ENCODE peak calls at places on chromosome 13, in seven cellular contexts. L is aorta, X is transverse colon, B is body of pancreas, M is left lung, U is heart left ventricle, R is right atrium auricular region. A is an unnamed sample.

GRCh38 chr13:99086149-99086868 is 108.4 kb upstream of the DOCK9 start:
- DNase-seq in R (no peak), X (peak; percentile 60), B (peak; percentile 67), U (peak; percentile 76), L (peak; percentile 68), M (peak; percentile 39), A (peak; percentile 32)

GRCh38 chr13:113562085-113562749 is 22.3 kb upstream of the TFDP1 start:
- DNase-seq in U (no peak), X (peak; percentile 52), L (no peak), R (peak; percentile 62), M (peak; percentile 61), B (peak; percentile 54), A (peak; percentile 63)

GRCh38 chr13:110499621-110500281 is 61.8 kb downstream of the RAB20 start:
- DNase-seq in X (no peak), B (no peak), U (no peak), R (no peak), M (no peak), L (no peak), A (no peak)

GRCh38 chr13:46359731-46360130 is 27.3 kb downstream of the RUBCNL start:
- DNase-seq in L (no peak), M (no peak), R (no peak), U (no peak), B (no peak), X (no peak), A (no peak)

GRCh38 chr13:71613347-71613746 is 253.7 kb downstream of the DACH1 start:
- DNase-seq in R (no peak), U (no peak), X (no peak), B (no peak), L (no peak), M (no peak), A (no peak)

GRCh38 chr13:92354583-92354982 is 872.0 kb upstream of the GPC6 start:
- DNase-seq in L (no peak), B (no peak), M (no peak), X (no peak), R (no peak), U (no peak), A (no peak)

GRCh38 chr13:76860706-76861105 is 25.5 kb downstream of the KCTD12 start:
- DNase-seq in B (no peak), R (no peak), X (no peak), U (no peak), M (no peak), L (no peak), A (no peak)

GRCh38 chr13:76292031-76292430 is 594.2 kb downstream of the KCTD12 start:
- DNase-seq in R (no peak), B (no peak), L (no peak), U (no peak), X (no peak), M (no peak), A (no peak)

GRCh38 chr13:84902243-84902642 is 897.0 kb downstream of the SLITRK6 start:
- DNase-seq in B (no peak), M (no peak), R (no peak), X (no peak), L (no peak), U (no peak), A (no peak)

GRCh38 chr13:85347251-85347650 is 452.0 kb downstream of the SLITRK6 start:
- DNase-seq in L (no peak), R (no peak), X (no peak), B (no peak), U (no peak), M (no peak), A (no peak)

GRCh38 chr13:25463496-25463895 is 91.7 kb downstream of the ATP8A2 start:
- DNase-seq in X (no peak), L (no peak), B (no peak), U (no peak), R (no peak), M (no peak), A (no peak)

GRCh38 chr13:105894711-105895110 is 640.8 kb downstream of the EFNB2 start:
- DNase-seq in X (no peak), M (no peak), U (no peak), L (no peak), R (no peak), B (no peak), A (no peak)

GRCh38 chr13:25958983-25959382 is 92.8 kb downstream of the SHISA2 start:
- DNase-seq in B (no peak), X (no peak), M (no peak), U (no peak), L (no peak), R (no peak), A (no peak)

GRCh38 chr13:94765814-94766213 is 53.5 kb upstream of the SOX21 start:
- DNase-seq in B (no peak), U (no peak), X (no peak), L (no peak), M (no peak), R (no peak), A (no peak)

GRCh38 chr13:113029487-113030258 is 60.7 kb downstream of the MCF2L start:
- DNase-seq in U (no peak), M (no peak), B (peak; percentile 61), L (no peak), X (peak; percentile 37), R (no peak), A (no peak)

GRCh38 chr13:99009987-99010551 is 32.2 kb upstream of the DOCK9 start:
- DNase-seq in B (no peak), U (no peak), X (no peak), R (no peak), L (no peak), M (no peak), A (no peak)

GRCh38 chr13:42883771-42884170 is 102.4 kb downstream of the FAM216B start:
- DNase-seq in R (no peak), M (no peak), B (peak; percentile 10), U (no peak), X (peak; percentile 43), L (no peak), A (no peak)

GRCh38 chr13:51479199-51479523 is 26.3 kb upstream of the INTS6 start:
- DNase-seq in X (no peak), R (no peak), U (no peak), L (no peak), B (no peak), M (no peak), A (no peak)

GRCh38 chr13:113861433-113862030 is 2.3 kb downstream of the GAS6 start:
- DNase-seq in R (peak; percentile 49), B (no peak), L (no peak), U (peak; percentile 65), X (no peak), M (no peak), A (no peak)

GRCh38 chr13:39493966-39494365 is 109.0 kb downstream of the LHFPL6 start:
- DNase-seq in M (no peak), X (no peak), U (no peak), R (no peak), L (no peak), B (no peak), A (no peak)

GRCh38 chr13:94389544-94390351 is 89.7 kb downstream of the DCT start:
- DNase-seq in U (no peak), L (no peak), X (no peak), B (no peak), R (no peak), M (no peak), A (no peak)

GRCh38 chr13:110107568-110108347 is 199.2 kb downstream of the COL4A1 start:
- DNase-seq in R (no peak), B (no peak), U (no peak), L (no peak), M (no peak), X (no peak), A (no peak)

GRCh38 chr13:20716951-20717350 is 13.5 kb downstream of the IL17D start:
- DNase-seq in L (no peak), B (no peak), X (no peak), M (no peak), R (no peak), U (no peak), A (no peak)

GRCh38 chr13:25462301-25463125 is 90.7 kb downstream of the ATP8A2 start:
- DNase-seq in B (no peak), M (no peak), U (no peak), R (no peak), X (no peak), L (no peak), A (no peak)

GRCh38 chr13:50740052-50740741 is 103.3 kb downstream of the DLEU7 start:
- DNase-seq in X (no peak), R (no peak), B (no peak), U (no peak), L (no peak), M (no peak), A (no peak)

GRCh38 chr13:27481766-27482165 is 31.4 kb upstream of the MTIF3 start:
- DNase-seq in R (peak; percentile 51), X (peak; percentile 51), M (peak; percentile 37), U (peak; percentile 67), B (peak; percentile 50), L (peak; percentile 53), A (no peak)

GRCh38 chr13:27973956-27974662 is 5.0 kb upstream of the CDX2 start:
- DNase-seq in B (no peak), U (no peak), L (no peak), M (no peak), R (peak; percentile 32), X (no peak), A (no peak)

GRCh38 chr13:103351035-103351828 is 285.0 kb upstream of the SLC10A2 start:
- DNase-seq in R (no peak), L (no peak), M (no peak), U (no peak), B (peak; percentile 10), X (peak; percentile 10), A (peak; percentile 13)
- H3K4me3 ChIP-seq in R (no peak overlapping the region), L (no peak overlapping the region), M (no peak overlapping the region), U (peak overlapping the region; percentile 18), B (no peak overlapping the region), X (no peak overlapping the region), A (no peak overlapping the region)

GRCh38 chr13:33015275-33015674 is 948 bp upstream of the KL start:
- DNase-seq in U (no peak), M (no peak), L (no peak), B (no peak), R (no peak), X (no peak), A (no peak)
- H3K9me3 ChIP-seq in U (no peaks in the 10 kb centered on the region), M (no peaks in the 10 kb centered on the region), L (no peaks in the 10 kb centered on the region), B (no peaks in the 10 kb centered on the region), R (no peaks in the 10 kb centered on the region), X (no peaks in the 10 kb centered on the region), A (no peaks in the 10 kb centered on the region)

DNA sequence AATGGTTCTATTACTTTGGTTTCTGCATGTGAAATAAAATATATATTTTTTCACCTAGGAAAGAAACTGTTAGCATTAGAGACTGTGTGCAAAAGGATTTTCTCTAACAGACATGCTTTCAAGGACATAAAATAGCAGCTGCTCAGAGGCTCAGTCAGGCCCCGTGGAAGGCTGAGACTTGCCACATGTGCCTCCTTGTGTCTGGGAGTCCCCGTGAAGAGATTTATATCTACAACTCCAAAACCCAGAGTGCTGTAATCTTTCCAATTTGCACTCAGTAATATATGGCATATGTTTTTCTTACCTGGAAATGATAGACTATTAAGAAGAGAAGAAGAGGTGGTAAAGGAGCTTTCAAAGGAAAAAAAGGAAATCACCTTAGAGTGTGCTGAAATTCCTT is 371.6 kb upstream of the OBI1 start:
- DNase-seq in L (no peak), R (no peak), X (no peak), U (no peak), B (no peak), M (no peak), A (no peak)
- H3K36me3 ChIP-seq in L (no peaks in the 10 kb centered on the region), R (no peaks in the 10 kb centered on the region), X (no peaks in the 10 kb centered on the region), U (no peaks in the 10 kb centered on the region), B (no peaks in the 10 kb centered on the region), M (no peaks in the 10 kb centered on the region), A (no peaks in the 10 kb centered on the region)

DNA sequence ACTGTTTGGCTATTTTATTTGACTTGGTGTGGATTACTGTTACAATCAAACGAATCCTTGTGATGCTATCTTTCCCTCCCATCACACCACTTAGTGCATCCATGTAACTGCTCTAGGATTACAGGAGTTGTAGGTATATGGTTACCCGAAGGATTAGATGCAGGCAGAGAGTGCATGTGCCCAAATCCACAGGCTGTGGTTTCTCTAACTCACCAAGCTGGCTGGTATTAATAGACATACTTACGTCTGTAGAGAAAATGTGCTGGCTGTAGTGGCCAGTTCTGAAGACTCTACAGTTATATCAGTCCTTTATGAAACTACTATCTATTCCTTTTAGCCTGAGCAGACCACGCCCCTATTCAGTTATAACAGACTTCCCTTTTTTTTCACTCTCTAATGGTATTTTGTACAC is 1.1 kb upstream of the HMGB1 start:
- DNase-seq in L (no peak), B (no peak), U (no peak), X (no peak), M (no peak), R (no peak), A (no peak)
- H3K4me3 ChIP-seq in L (no peak overlapping the region), B (no peak overlapping the region), U (no peak overlapping the region), X (no peak overlapping the region), M (no peak overlapping the region), R (no peak overlapping the region), A (no peak overlapping the region)